ENCODE peak calls at places on chromosomes 5 and 9, in six cellular contexts. Z, N, X, J, P and T are unnamed samples.

GRCh38 chr9:11402621-11403020 is 789.8 kb upstream of the PTPRD start:
- DNase-seq in N (no peak), Z (no peak), J (no peak), P (no peak), X (no peak), T (no peak)

GRCh38 chr5:109863752-109864151 is 174.0 kb downstream of the MAN2A1 start:
- DNase-seq in Z (peak), X (peak), N (no peak), J (no peak), P (no peak), T (no peak)

GRCh38 chr9:87701931-87702421 is 23.9 kb upstream of the CTSL start:
- DNase-seq in P (peak), N (no peak), J (no peak), X (no peak), Z (no peak), T (no peak)

GRCh38 chr9:99078731-99079130 is 26.2 kb upstream of the TGFBR1 start:
- DNase-seq in J (no peak), X (no peak), P (no peak), Z (no peak), N (no peak), T (no peak)

GRCh38 chr9:109497193-109498165 is 628 bp downstream of the PTPN3 start:
- DNase-seq in P (peak), X (peak), N (no peak), J (peak), Z (peak), T (no peak)

GRCh38 chr5:56414056-56414455 is 180.9 kb upstream of the ANKRD55 start:
- DNase-seq in P (no peak), J (no peak), Z (no peak), N (no peak), X (no peak), T (no peak)

GRCh38 chr5:57412010-57412409 is 70.6 kb downstream of the ACTBL2 start:
- DNase-seq in X (peak), P (no peak), N (no peak), J (peak), Z (peak), T (no peak)

GRCh38 chr9:34710023-34710422 is at the start of gene CCL21:
- DNase-seq in P (no peak), Z (no peak), X (no peak), N (no peak), J (no peak), T (no peak)

GRCh38 chr5:175718401-175719108 is 60.7 kb downstream of the HRH2 start:
- DNase-seq in N (peak), P (peak), Z (peak), X (peak), J (no peak), T (peak)

GRCh38 chr5:126595486-126596083 is 566 bp upstream of the ALDH7A1 start:
- DNase-seq in X (no peak), Z (no peak), J (no peak), N (no peak), P (no peak), T (no peak)
- H3K9ac ChIP-seq in X (peak), Z (peak), J (peak), N (peak), P (no peak), T (no peak)

GRCh38 chr9:125845271-125845808 is 98.2 kb downstream of the PBX3 start:
- DNase-seq in P (no peak), N (no peak), Z (no peak), X (no peak), J (no peak), T (no peak)

GRCh38 chr9:125847735-125848134 is 100.6 kb downstream of the PBX3 start:
- DNase-seq in X (no peak), N (no peak), Z (no peak), P (no peak), J (no peak), T (no peak)

GRCh38 chr9:125842215-125842614 is 95.0 kb downstream of the PBX3 start:
- DNase-seq in N (no peak), Z (no peak), P (no peak), J (no peak), X (no peak), T (no peak)

GRCh38 chr9:125843646-125844045 is 96.5 kb downstream of the PBX3 start:
- DNase-seq in X (no peak), Z (no peak), N (no peak), P (peak), J (peak), T (no peak)

DNA sequence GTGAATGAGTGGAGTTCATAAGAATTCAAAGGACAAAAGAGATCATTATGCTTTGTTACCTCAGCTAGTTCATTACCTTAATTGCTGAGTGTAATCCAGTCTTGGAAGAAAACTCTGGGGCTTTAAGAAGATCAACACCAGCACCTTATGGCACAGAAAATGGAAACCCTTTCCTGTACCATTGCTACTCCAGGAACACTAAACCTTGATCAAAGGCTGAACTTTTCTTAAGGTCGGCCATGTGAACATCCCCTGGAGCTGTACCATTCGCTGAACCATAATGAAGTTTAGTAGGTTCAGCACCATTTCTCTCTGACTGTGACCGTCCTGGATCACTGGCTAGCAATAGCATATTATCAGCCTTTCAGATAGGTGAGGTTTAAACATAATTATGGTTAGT is 97.4 kb downstream of the PBX3 start:
- DNase-seq in Z (no peak), P (no peak), N (no peak), J (no peak), X (no peak), T (no peak)
- TF ChIP-seq EZH2phosphoT487 in Z (no peak), P (no peak), N (no peak), J (no peak), X (no peak), T (no peak)

GRCh38 chr9:91419222-91420191 is 4.1 kb downstream of the NFIL3 start:
- DNase-seq in J (peak), Z (peak), P (no peak), X (peak), N (peak), T (peak)
- H3K4me3 ChIP-seq in J (no peak), Z (peak), P (no peak), X (no peak), N (peak), T (peak)

DNA sequence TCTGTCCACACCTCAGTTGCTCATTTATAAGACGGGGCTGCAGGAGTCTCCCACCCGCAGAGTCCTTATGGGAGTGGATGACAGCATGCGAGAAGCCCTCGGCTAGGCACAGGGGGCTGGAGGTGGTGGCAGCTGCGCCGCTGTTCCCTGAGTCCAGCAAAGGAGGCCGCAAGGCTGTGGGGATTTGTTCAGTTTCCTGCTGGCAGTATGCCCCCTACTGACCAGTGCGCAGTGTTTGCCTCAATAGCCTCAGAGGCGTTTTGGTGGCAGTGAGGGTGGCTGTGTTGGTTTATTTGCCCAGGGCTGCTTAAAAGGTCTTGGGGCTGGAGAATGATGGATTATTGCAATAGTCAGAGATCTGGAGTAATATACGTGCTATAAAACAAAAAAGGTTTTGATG is 176.3 kb upstream of the OTULINL start:
- DNase-seq in X (peak), P (peak), N (no peak), Z (no peak), J (peak), T (no peak)
- H3K9ac ChIP-seq in X (peak), P (no peak), N (no peak), Z (no peak), J (peak), T (no peak)

GRCh38 chr9:91914404-91914803 is 35.6 kb downstream of the ROR2 start:
- DNase-seq in J (no peak), P (no peak), Z (no peak), N (no peak), X (no peak), T (no peak)
- TF ChIP-seq EZH2phosphoT487 in J (no peak), P (no peak), Z (no peak), N (no peak), X (no peak), T (no peak)

GRCh38 chr9:129570450-129571297 is 50.2 kb downstream of the C9orf50 start:
- DNase-seq in P (peak), J (no peak), X (peak), Z (peak), N (peak), T (no peak)

GRCh38 chr9:129567842-129568559 is 52.9 kb downstream of the C9orf50 start:
- DNase-seq in J (no peak), X (peak), P (peak), N (peak), Z (peak), T (no peak)

GRCh38 chr9:129571298-129572051 is 49.4 kb downstream of the C9orf50 start:
- DNase-seq in J (no peak), X (no peak), P (no peak), Z (peak), N (no peak), T (no peak)

GRCh38 chr9:129568560-129569505 is 52.1 kb downstream of the C9orf50 start:
- DNase-seq in X (no peak), P (peak), N (no peak), J (peak), Z (peak), T (no peak)

GRCh38 chr9:129569506-129570449 is 51.1 kb downstream of the C9orf50 start:
- DNase-seq in X (peak), Z (peak), N (peak), J (peak), P (peak), T (no peak)
- H3K4me3 ChIP-seq in X (no peak), Z (no peak), N (peak), J (no peak), P (no peak), T (no peak)